ENCODE peak calls at places on chromosome 20, in six cellular contexts. O, I, S, V, G and J are unnamed samples.

GRCh38 chr20:43870484-43870883 is 44.2 kb upstream of the TOX2 start:
- DNase-seq in O (no peak), I (no peak), S (no peak), V (no peak), G (no peak), J (no peak)

GRCh38 chr20:57507477-57507876 is 17.5 kb downstream of the CTCFL start:
- DNase-seq in O (no peak), I (no peak), S (no peak), V (no peak), G (no peak), J (no peak)

GRCh38 chr20:41524980-41525613 is 93.1 kb downstream of the CHD6 start:
- DNase-seq in O (no peak), I (no peak), S (peak; percentile 76), V (no peak), G (no peak), J (no peak)

GRCh38 chr20:56433880-56434255 is 21.8 kb downstream of the CASS4 start:
- DNase-seq in O (no peak), I (no peak), S (no peak), V (no peak), G (no peak), J (no peak)

GRCh38 chr20:47317127-47317895 is 39.2 kb downstream of the ZMYND8 start:
- DNase-seq in O (no peak), I (no peak), S (peak; percentile 96), V (peak; percentile 56), G (peak; percentile 44), J (peak; percentile 42)

GRCh38 chr20:4326194-4327065 is 311.1 kb upstream of the RNF24 start:
- DNase-seq in O (no peak), I (no peak), S (no peak), V (no peak), G (no peak), J (no peak)

GRCh38 chr20:10276886-10277580 is 58.4 kb downstream of the SNAP25 start:
- DNase-seq in O (no peak), I (no peak), S (no peak), V (no peak), G (no peak), J (no peak)

GRCh38 chr20:38881806-38882440 is 44.3 kb upstream of the FAM83D start:
- DNase-seq in O (no peak), I (no peak), S (no peak), V (no peak), G (no peak), J (no peak)

GRCh38 chr20:35716330-35716729 is 17.1 kb downstream of the ROMO1 start:
- DNase-seq in O (no peak), I (no peak), S (no peak), V (no peak), G (no peak), J (no peak)

GRCh38 chr20:50635676-50636600 is 55.4 kb downstream of the RIPOR3 start:
- DNase-seq in O (peak; percentile 99), I (no peak), S (peak; percentile 92), V (peak; percentile 77), G (peak; percentile 85), J (peak; percentile 69)

GRCh38 chr20:25136643-25137559 is 55.0 kb upstream of the VSX1 start:
- DNase-seq in O (no peak), I (no peak), S (peak; percentile 5), V (no peak), G (no peak), J (no peak)

GRCh38 chr20:56890011-56890410 is 260.9 kb downstream of the TFAP2C start:
- DNase-seq in O (no peak), I (no peak), S (no peak), V (no peak), G (no peak), J (no peak)

DNA sequence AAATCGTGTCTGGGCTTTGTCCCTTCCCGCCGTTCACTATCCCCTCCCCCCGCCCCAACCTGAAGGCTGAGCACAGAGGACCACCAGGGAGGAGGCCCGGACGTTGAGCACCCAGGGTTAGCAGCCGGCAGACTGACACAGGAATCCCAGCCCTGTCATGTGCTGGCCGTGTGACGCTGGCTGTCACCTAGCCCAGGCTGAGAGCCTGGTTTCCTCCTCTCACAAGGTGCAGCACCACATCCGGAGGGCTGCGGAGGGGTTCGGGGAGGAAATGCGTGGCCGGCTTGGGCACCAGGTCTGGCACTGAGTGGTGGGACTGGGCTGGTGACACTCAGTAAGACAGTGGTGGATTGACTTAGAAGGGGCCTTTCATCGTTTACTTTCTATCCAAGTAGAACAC is 4.6 kb upstream of the LSM14B start:
- DNase-seq in O (no peak), I (no peak), S (no peak), V (no peak), G (no peak), J (no peak)
- TF ChIP-seq POLR2A in O (no peak), I (no peak), S (no peak), V (no peak), G (no peak), J (no peak)

DNA sequence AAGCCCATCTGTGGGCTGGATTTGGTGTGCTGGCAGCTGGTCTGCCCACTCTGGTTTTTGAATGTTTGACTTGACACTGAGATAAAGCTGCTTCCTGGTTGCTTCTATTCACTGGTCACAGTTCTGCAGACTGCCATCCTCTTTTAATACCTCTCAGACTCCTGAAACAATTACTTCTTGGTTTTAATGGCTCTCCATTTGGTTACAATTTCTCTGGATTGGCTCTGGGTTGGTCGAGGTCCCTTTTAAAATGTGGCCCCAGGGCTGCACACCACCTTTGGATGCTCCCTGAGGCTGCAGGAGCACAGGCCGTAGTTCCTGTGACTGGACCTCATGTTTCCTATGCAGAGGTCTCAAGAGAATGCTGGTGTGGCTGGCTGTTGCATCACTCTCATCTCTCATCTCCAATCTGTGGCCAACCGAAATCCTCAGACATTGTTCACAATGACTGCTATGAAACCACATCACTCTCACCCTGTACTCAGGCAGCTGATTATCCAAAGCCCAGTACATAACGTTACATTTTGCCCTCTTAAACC is 98.5 kb downstream of the INSM1 start:
- DNase-seq in O (no peak), I (peak; percentile 92), S (no peak), V (no peak), G (no peak), J (no peak)
- TF ChIP-seq TAF1 in O (no peak), I (no peak), S (no peak), V (no peak), G (peak; percentile 51), J (peak; percentile 27)

DNA sequence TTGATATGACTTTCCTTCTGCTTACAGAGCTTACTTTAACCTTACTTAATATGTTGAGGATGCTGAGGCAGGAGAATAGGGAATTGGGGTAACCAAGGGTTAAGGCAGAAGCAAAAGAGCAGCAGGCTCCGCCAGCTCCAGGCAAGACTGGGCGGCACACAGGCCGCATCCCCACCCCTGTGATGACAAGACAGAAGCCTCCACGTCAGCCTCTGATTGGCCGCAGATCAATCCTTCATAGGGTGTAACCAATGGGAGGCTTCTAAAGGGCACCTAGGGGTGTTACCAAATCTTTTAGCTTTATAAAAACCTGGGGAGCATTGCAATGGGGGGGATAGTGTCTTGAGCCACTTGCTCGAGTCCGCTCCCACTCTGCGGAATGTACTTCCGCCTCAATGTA is 106.4 kb downstream of the TAF4 start:
- DNase-seq in O (peak; percentile 61), I (no peak), S (peak; percentile 42), V (no peak), G (no peak), J (no peak)
- TF ChIP-seq POLR2AphosphoS5 in O (no peak), I (no peak), S (no peak), V (no peak), G (no peak), J (no peak)

GRCh38 chr20:17874271-17875105 is 94.1 kb downstream of the SNX5 start:
- DNase-seq in O (no peak), I (no peak), S (no peak), V (no peak), G (no peak), J (no peak)

GRCh38 chr20:17875106-17875980 is 93.3 kb downstream of the SNX5 start:
- DNase-seq in O (no peak), I (no peak), S (no peak), V (peak; percentile 92), G (no peak), J (no peak)

GRCh38 chr20:17872434-17872833 is 96.2 kb downstream of the SNX5 start:
- DNase-seq in O (no peak), I (no peak), S (no peak), V (no peak), G (no peak), J (no peak)

GRCh38 chr20:17872920-17873319 is 95.7 kb downstream of the SNX5 start:
- DNase-seq in O (no peak), I (no peak), S (no peak), V (no peak), G (no peak), J (no peak)

GRCh38 chr20:17873410-17874270 is 95.0 kb downstream of the SNX5 start:
- DNase-seq in O (no peak), I (no peak), S (no peak), V (peak; percentile 91), G (no peak), J (no peak)
- TF ChIP-seq POLR2A in O (no peak), I (no peak), S (no peak), V (peak; percentile 77), G (no peak), J (no peak)

GRCh38 chr20:61817575-61817974 is 248.1 kb downstream of the TAF4 start:
- DNase-seq in O (no peak), I (no peak), S (no peak), V (no peak), G (no peak), J (no peak)
- TF ChIP-seq TAF1 in O (no peak), I (no peak), S (no peak), V (no peak), G (no peak), J (no peak)

GRCh38 chr20:15455279-15455678 is 1117.9 kb upstream of the FLRT3 start:
- DNase-seq in O (no peak), I (no peak), S (no peak), V (no peak), G (no peak), J (no peak)
- TF ChIP-seq POLR2AphosphoS5 in O (no peak), I (no peak), S (no peak), V (no peak), G (no peak), J (no peak)

GRCh38 chr20:63696311-63696627 is 183 bp upstream of the TNFRSF6B start:
- DNase-seq in O (no peak), I (no peak), S (no peak), V (no peak), G (peak; percentile 54), J (no peak)
- TF ChIP-seq POLR2A in O (no peak), I (peak; percentile 15), S (no peak), V (peak; percentile 6), G (no peak), J (peak; percentile 12)

GRCh38 chr20:16475225-16475624 is 98.0 kb downstream of the KIF16B start:
- DNase-seq in O (no peak), I (no peak), S (peak; percentile 6), V (peak; percentile 98), G (no peak), J (no peak)
- TF ChIP-seq TAF1 in O (no peak), I (no peak), S (no peak), V (no peak), G (no peak), J (no peak)